ENCODE peak calls at places on chromosomes 3 and 15, in eight cellular contexts. X is cardiac fibroblast, A is AG04449, G is fibroblast of lung, M is A549, I is tibial nerve, E is tibial artery, T is heart left ventricle. D is an unnamed sample.

GRCh38 chr3:24493951-24494615 is 567 bp downstream of the THRB start:
- DNase-seq in M (peak), G (peak), I (peak), T (peak), E (peak), A (no peak), X (peak), D (peak)

GRCh38 chr3:111352585-111352984 is 189.4 kb upstream of the CD96 start:
- DNase-seq in M (no peak), A (no peak), I (no peak), T (no peak), E (no peak), X (no peak), G (peak), D (no peak)

GRCh38 chr15:96736384-96736783 is 405.9 kb downstream of the NR2F2 start:
- DNase-seq in X (no peak), T (no peak), I (no peak), M (no peak), A (no peak), G (no peak), E (no peak), D (no peak)

GRCh38 chr15:95812491-95812890 is 518.0 kb upstream of the NR2F2 start:
- DNase-seq in E (no peak), G (peak), A (no peak), T (no peak), I (no peak), X (peak), M (no peak), D (no peak)

GRCh38 chr15:60679256-60679655 is 200.3 kb upstream of the ICE2 start:
- DNase-seq in X (no peak), G (peak), A (peak), T (no peak), E (no peak), M (no peak), I (no peak), D (no peak)

GRCh38 chr3:27224197-27224596 is 145.0 kb downstream of the NEK10 start:
- DNase-seq in A (no peak), M (no peak), G (peak), E (no peak), T (peak), I (no peak), X (peak), D (peak)

GRCh38 chr3:4977001-4977888 is 2.0 kb upstream of the BHLHE40 start:
- DNase-seq in G (peak), T (peak), X (peak), A (no peak), M (peak), E (peak), I (peak), D (peak)

GRCh38 chr15:57500979-57501576 is 90.6 kb upstream of the MYZAP start:
- DNase-seq in A (no peak), T (no peak), E (no peak), G (peak), X (peak), I (no peak), M (no peak), D (peak)

GRCh38 chr3:101518421-101518871 is 5.4 kb upstream of the SENP7 start:
- DNase-seq in T (no peak), X (no peak), G (no peak), A (no peak), E (no peak), M (peak), I (no peak), D (no peak)

GRCh38 chr3:153245661-153246060 is 83.6 kb downstream of the RAP2B start:
- DNase-seq in A (no peak), M (no peak), E (no peak), X (no peak), G (no peak), T (no peak), I (no peak), D (no peak)

GRCh38 chr3:37987751-37988179 is 2.8 kb upstream of the VILL start:
- DNase-seq in T (no peak), I (no peak), G (no peak), A (no peak), M (no peak), X (no peak), E (peak), D (no peak)

GRCh38 chr15:80514071-80514780 is 110.0 kb downstream of the ARNT2 start:
- DNase-seq in I (no peak), M (no peak), G (peak), A (peak), T (no peak), E (no peak), X (peak), D (no peak)

GRCh38 chr3:5019411-5020261 is 40.4 kb downstream of the BHLHE40 start:
- DNase-seq in G (no peak), A (no peak), I (no peak), E (peak), T (no peak), M (no peak), X (no peak), D (no peak)

GRCh38 chr3:32106929-32107362 is 526 bp downstream of the GPD1L start:
- DNase-seq in E (peak), G (peak), A (no peak), I (peak), M (no peak), X (peak), T (peak), D (no peak)

GRCh38 chr3:148796799-148797198 is 30.8 kb upstream of the CPB1 start:
- DNase-seq in E (no peak), I (no peak), A (no peak), M (no peak), G (no peak), X (no peak), T (no peak), D (no peak)

GRCh38 chr3:133991209-133991608 is 38.5 kb downstream of the SLCO2A1 start:
- DNase-seq in I (no peak), M (no peak), A (no peak), E (no peak), G (no peak), T (no peak), X (peak), D (peak)

GRCh38 chr3:177441813-177442646 is 244.7 kb upstream of the TBL1XR1 start:
- DNase-seq in G (peak), E (no peak), T (no peak), A (no peak), M (no peak), X (no peak), I (no peak), D (peak)

GRCh38 chr15:70054884-70055387 is 42.8 kb downstream of the TLE3 start:
- DNase-seq in I (no peak), X (no peak), M (no peak), T (no peak), G (no peak), E (peak), A (no peak), D (no peak)

GRCh38 chr3:185420762-185421161 is 57.8 kb downstream of the MAP3K13 start:
- DNase-seq in M (no peak), X (peak), T (no peak), A (no peak), G (peak), I (peak), E (no peak), D (peak)

GRCh38 chr3:73727117-73727802 is 102.5 kb upstream of the PDZRN3 start:
- DNase-seq in T (no peak), M (no peak), A (peak), X (peak), G (peak), E (no peak), I (peak), D (peak)

GRCh38 chr3:109852283-109852682 is 514.9 kb upstream of the DPPA4 start:
- DNase-seq in M (no peak), T (no peak), G (peak), A (no peak), X (no peak), E (no peak), I (no peak), D (no peak)

GRCh38 chr3:168885028-168885427 is 778.5 kb downstream of the MECOM start:
- DNase-seq in M (no peak), X (peak), E (no peak), T (no peak), I (no peak), G (peak), A (no peak), D (peak)

GRCh38 chr3:126607214-126607908 is 47.6 kb downstream of the TXNRD3 start:
- DNase-seq in E (no peak), T (no peak), I (no peak), A (peak), M (no peak), X (peak), G (peak), D (peak)

GRCh38 chr3:142218703-142219102 is 6.7 kb downstream of the GK5 start:
- DNase-seq in I (no peak), X (no peak), G (no peak), T (no peak), A (no peak), E (no peak), M (no peak), D (no peak)

GRCh38 chr15:43998607-43999006 is 171.8 kb downstream of the WDR76 start:
- DNase-seq in M (no peak), X (peak), G (peak), I (no peak), E (no peak), A (no peak), T (peak), D (no peak)

GRCh38 chr15:70160267-70160666 is 62.5 kb upstream of the TLE3 start:
- DNase-seq in T (no peak), M (no peak), A (no peak), E (no peak), I (no peak), G (no peak), X (peak), D (peak)

GRCh38 chr15:38354321-38354929 is 99.5 kb upstream of the FAM98B start:
- DNase-seq in T (peak), E (peak), X (peak), A (no peak), M (peak), G (peak), I (peak), D (peak)

GRCh38 chr3:186115229-186115996 is 6.5 kb upstream of the ETV5 start:
- DNase-seq in G (no peak), T (no peak), I (no peak), E (no peak), X (no peak), A (no peak), M (no peak), D (no peak)

GRCh38 chr3:136734382-136735070 is 17.7 kb downstream of the STAG1 start:
- DNase-seq in X (no peak), A (no peak), I (no peak), M (no peak), E (no peak), G (no peak), T (no peak), D (no peak)

GRCh38 chr3:136840252-136840651 is 21.3 kb downstream of the SLC35G2 start:
- DNase-seq in T (no peak), E (no peak), A (no peak), X (no peak), G (peak), M (no peak), I (no peak), D (no peak)

GRCh38 chr3:49794926-49795905 is 4.5 kb downstream of the CDHR4 start:
- DNase-seq in E (no peak), T (no peak), A (no peak), I (no peak), G (no peak), X (no peak), M (no peak), D (no peak)

GRCh38 chr3:107235923-107236315 is 141.3 kb upstream of the CCDC54 start:
- DNase-seq in T (peak), G (peak), A (peak), M (peak), E (no peak), I (peak), X (peak), D (peak)
- H3K4me3 ChIP-seq in T (peak), G (peak), A (peak), M (peak), E (peak), I (peak), X (peak), D (peak)

GRCh38 chr3:127820871-127821853 is 1.2 kb downstream of the MGLL start:
- DNase-seq in X (no peak), G (peak), M (no peak), A (no peak), E (no peak), I (peak), T (peak), D (peak)
- H3K4me3 ChIP-seq in X (no peak), G (peak), M (peak), A (peak), E (peak), I (no peak), T (peak), D (peak)

GRCh38 chr15:33043636-33044035 is 150.9 kb downstream of the FMN1 start:
- DNase-seq in M (no peak), E (no peak), G (no peak), T (no peak), I (no peak), A (no peak), X (no peak), D (no peak)
- H3K4me3 ChIP-seq in M (no peak), E (no peak), G (no peak), T (no peak), I (no peak), A (no peak), X (no peak), D (no peak)

GRCh38 chr3:14181253-14181652 is 2.6 kb downstream of the LSM3 start:
- DNase-seq in M (no peak), A (no peak), G (no peak), E (no peak), X (no peak), I (no peak), T (no peak), D (no peak)
- H3K4me3 ChIP-seq in M (no peak), A (no peak), G (no peak), E (no peak), X (no peak), I (no peak), T (no peak), D (no peak)

GRCh38 chr3:193744048-193744821 is 151.2 kb downstream of the OPA1 start:
- DNase-seq in T (no peak), A (no peak), M (peak), G (peak), E (no peak), X (no peak), I (no peak), D (no peak)
- H3K4me3 ChIP-seq in T (no peak), A (no peak), M (no peak), G (no peak), E (no peak), X (no peak), I (no peak), D (no peak)

GRCh38 chr3:106176734-106177133 is 307.9 kb upstream of the CBLB start:
- DNase-seq in M (no peak), A (no peak), I (no peak), E (no peak), T (no peak), X (peak), G (peak), D (no peak)
- H3K4me3 ChIP-seq in M (no peak), A (no peak), I (no peak), E (no peak), T (no peak), X (no peak), G (no peak), D (no peak)

GRCh38 chr3:9401986-9402385 is 4.6 kb downstream of the SETD5 start:
- DNase-seq in X (no peak), I (no peak), M (no peak), T (no peak), A (no peak), G (no peak), E (no peak), D (no peak)
- H3K4me3 ChIP-seq in X (no peak), I (no peak), M (peak), T (no peak), A (no peak), G (peak), E (no peak), D (peak)

D was measured in MG63.